ENCODE peak calls at places on chromosomes 16 and 17, in six cellular contexts. F, O, N, C, J and A are unnamed samples.

GRCh38 chr17:32277284-32277683 is 11.7 kb downstream of the RHBDL3 start:
- DNase-seq in C (no peak), F (no peak), O (no peak), N (no peak), J (no peak), A (peak; percentile 37)

GRCh38 chr17:73192219-73192893 is 499 bp upstream of the COG1 start:
- DNase-seq in O (peak; percentile 54), F (peak; percentile 80), C (no peak), J (peak; percentile 65), N (peak; percentile 94), A (peak; percentile 60)

GRCh38 chr16:88782454-88783390 is 2.3 kb downstream of the PIEZO1 start:
- DNase-seq in F (peak; percentile 53), J (no peak), N (peak; percentile 80), O (peak; percentile 68), C (no peak), A (no peak)

GRCh38 chr17:732788-733720 is 658 bp downstream of the TLCD3A start:
- DNase-seq in N (peak; percentile 79), O (peak; percentile 39), J (peak; percentile 36), C (no peak), F (peak; percentile 49), A (no peak)

GRCh38 chr16:29898786-29899515 is 399 bp downstream of the SEZ6L2 start:
- DNase-seq in C (no peak), N (no peak), J (no peak), F (no peak), O (no peak), A (no peak)

GRCh38 chr17:50865060-50865867 is 890 bp downstream of the TOB1 start:
- DNase-seq in F (peak; percentile 66), O (peak; percentile 27), C (no peak), J (peak; percentile 64), N (peak; percentile 92), A (peak; percentile 30)

GRCh38 chr16:49860593-49860992 is 4.7 kb upstream of the ZNF423 start:
- DNase-seq in C (no peak), N (no peak), J (no peak), O (no peak), F (no peak), A (no peak)

GRCh38 chr17:882827-883585 is 96.6 kb downstream of the NXN start:
- DNase-seq in J (peak; percentile 78), N (no peak), F (no peak), C (no peak), O (no peak), A (no peak)

GRCh38 chr17:38729886-38730525 is at the start of gene CISD3:
- DNase-seq in N (peak; percentile 97), F (peak; percentile 95), C (no peak), O (peak; percentile 80), J (peak; percentile 89), A (peak; percentile 70)

GRCh38 chr17:22128723-22129122 is 436.4 kb downstream of the KCNJ18 start:
- DNase-seq in C (no peak), J (no peak), O (no peak), N (no peak), F (no peak), A (no peak)

GRCh38 chr16:79573881-79574280 is 26.7 kb downstream of the MAF start:
- DNase-seq in J (no peak), C (no peak), N (no peak), F (no peak), O (no peak), A (no peak)

GRCh38 chr16:47644166-47644565 is 183.0 kb downstream of the PHKB start:
- DNase-seq in F (no peak), C (peak; percentile 78), J (no peak), O (no peak), N (no peak), A (no peak)

GRCh38 chr17:27635275-27635823 is 4.4 kb downstream of the LGALS9 start:
- DNase-seq in J (no peak), F (peak; percentile 54), N (peak; percentile 76), O (no peak), C (no peak), A (peak; percentile 94)

GRCh38 chr17:49576121-49576905 is 642 bp downstream of the NXPH3 start:
- DNase-seq in J (peak; percentile 66), O (no peak), F (no peak), N (no peak), C (no peak), A (no peak)

GRCh38 chr16:75491876-75492275 is 3.4 kb downstream of the CHST6 start:
- DNase-seq in N (peak; percentile 63), C (no peak), J (no peak), O (no peak), F (peak; percentile 28), A (no peak)

GRCh38 chr17:42221886-42222745 is 27.8 kb upstream of the GHDC start:
- DNase-seq in F (peak; percentile 69), O (peak; percentile 37), N (no peak), C (no peak), J (peak; percentile 36), A (peak; percentile 67)

GRCh38 chr17:28871056-28871579 is 16.3 kb downstream of the ERAL1 start:
- DNase-seq in N (peak; percentile 84), O (peak; percentile 17), J (no peak), C (no peak), F (peak; percentile 95), A (peak; percentile 77)

GRCh38 chr16:58027341-58028167 is 2.0 kb downstream of the MMP15 start:
- DNase-seq in N (peak; percentile 73), O (no peak), C (no peak), F (no peak), J (peak; percentile 70), A (no peak)

GRCh38 chr16:20410153-20410723 is 904 bp downstream of the ACSM5 start:
- DNase-seq in O (no peak), F (peak; percentile 69), N (no peak), C (no peak), J (no peak), A (peak; percentile 70)

GRCh38 chr17:29115906-29116651 is 64.1 kb downstream of the MYO18A start:
- DNase-seq in N (no peak), J (no peak), F (peak; percentile 44), C (no peak), O (peak; percentile 41), A (peak; percentile 62)

GRCh38 chr17:37541880-37542675 is 52.4 kb downstream of the DUSP14 start:
- DNase-seq in C (peak; percentile 73), F (no peak), O (no peak), J (no peak), N (no peak), A (peak; percentile 57)

GRCh38 chr17:17044846-17045561 is 2.7 kb downstream of the MPRIP start:
- DNase-seq in N (peak; percentile 70), C (no peak), J (no peak), F (peak; percentile 65), O (no peak), A (peak; percentile 96)

GRCh38 chr16:85663891-85664321 is 24.8 kb downstream of the GINS2 start:
- DNase-seq in N (peak; percentile 66), O (no peak), F (no peak), J (peak; percentile 20), C (no peak), A (no peak)

GRCh38 chr17:5500247-5500803 is 14.0 kb downstream of the MIS12 start:
- DNase-seq in J (no peak), N (no peak), C (no peak), O (no peak), F (no peak), A (no peak)

GRCh38 chr17:50155115-50155819 is 4.8 kb upstream of the PPP1R9B start:
- DNase-seq in O (no peak), J (no peak), C (no peak), N (peak; percentile 65), F (no peak), A (peak; percentile 81)

GRCh38 chr17:7632492-7632894 is 2.6 kb downstream of the SHBG start:
- DNase-seq in N (no peak), O (no peak), F (peak; percentile 68), C (no peak), J (no peak), A (peak; percentile 63)

GRCh38 chr16:69112285-69113129 is 7.1 kb downstream of the HAS3 start:
- DNase-seq in J (peak; percentile 42), C (no peak), F (peak; percentile 61), N (peak; percentile 78), O (peak; percentile 51), A (peak; percentile 19)

GRCh38 chr17:2797632-2798031 is 1.4 kb downstream of the RAP1GAP2 start:
- DNase-seq in J (no peak), F (no peak), N (peak; percentile 73), O (no peak), C (no peak), A (no peak)

GRCh38 chr17:82490512-82491195 is 28.9 kb upstream of the FOXK2 start:
- DNase-seq in O (no peak), F (peak; percentile 38), J (no peak), N (no peak), C (no peak), A (no peak)

GRCh38 chr16:9311303-9311954 is 220.0 kb downstream of the HAPSTR1 start:
- DNase-seq in F (no peak), O (no peak), C (no peak), J (no peak), N (no peak), A (peak; percentile 86)